ENCODE peak calls at places on chromosomes 2 and 18, in four cellular contexts. One of them, this sample, is unnamed.

GRCh38 chr18:47526147-47526546 is 274.7 kb upstream of the SKOR2 start:
- DNase-seq in GDM1: no peak
- DNase-seq in posterior cingulate gyrus: no peak
- DNase-seq in right cardiac atrium: no peak
- DNase-seq in this sample: no peak

GRCh38 chr2:69013837-69014796 is 1.1 kb downstream of the ANTXR1 start:
- DNase-seq in right cardiac atrium: no peak
- DNase-seq in posterior cingulate gyrus: no peak
- DNase-seq in GDM1: no peak
- DNase-seq in this sample: no peak

GRCh38 chr2:182652326-182652725 is 63.7 kb upstream of the DNAJC10 start:
- DNase-seq in posterior cingulate gyrus: no peak
- DNase-seq in right cardiac atrium: no peak
- DNase-seq in GDM1: no peak
- DNase-seq in this sample: no peak

GRCh38 chr2:24871852-24872323 is 48.1 kb downstream of the ADCY3 start:
- DNase-seq in GDM1: no peak
- DNase-seq in right cardiac atrium: no peak
- DNase-seq in posterior cingulate gyrus: peak
- DNase-seq in this sample: no peak

GRCh38 chr2:235638541-235639192 is 144.8 kb downstream of the AGAP1 start:
- DNase-seq in GDM1: no peak
- DNase-seq in right cardiac atrium: no peak
- DNase-seq in posterior cingulate gyrus: peak
- DNase-seq in this sample: no peak

GRCh38 chr2:108074150-108074549 is 87.8 kb downstream of the SLC5A7 start:
- DNase-seq in right cardiac atrium: no peak
- DNase-seq in posterior cingulate gyrus: peak
- DNase-seq in GDM1: no peak
- DNase-seq in this sample: no peak

GRCh38 chr18:57430166-57430958 is 4.8 kb upstream of the ONECUT2 start:
- DNase-seq in right cardiac atrium: no peak
- DNase-seq in posterior cingulate gyrus: peak
- DNase-seq in GDM1: no peak
- DNase-seq in this sample: no peak

GRCh38 chr2:205511666-205512065 is 170.6 kb upstream of the NRP2 start:
- DNase-seq in GDM1: no peak
- DNase-seq in posterior cingulate gyrus: no peak
- DNase-seq in right cardiac atrium: no peak
- DNase-seq in this sample: no peak

GRCh38 chr2:40448476-40449079 is 3.3 kb downstream of the SLC8A1 start:
- DNase-seq in right cardiac atrium: no peak
- DNase-seq in posterior cingulate gyrus: no peak
- DNase-seq in GDM1: no peak
- DNase-seq in this sample: peak